ENCODE peak calls at places on chromosome 21, in seven cellular contexts. One of them, this sample, is unnamed.

GRCh38 chr21:41897690-41898089 is 18.5 kb upstream of the PRDM15 start:
- DNase-seq in thyroid gland: no peak
- DNase-seq in lower leg skin: no peak
- DNase-seq in uterus: no peak
- DNase-seq in prostate gland: no peak
- DNase-seq in IMR-90: no peak
- DNase-seq in adrenal gland: no peak
- DNase-seq in this sample: no peak

GRCh38 chr21:42313501-42313969 is 1.7 kb downstream of the TFF3 start:
- DNase-seq in adrenal gland: no peak
- DNase-seq in prostate gland: no peak
- DNase-seq in lower leg skin: no peak
- DNase-seq in IMR-90: no peak
- DNase-seq in thyroid gland: peak
- DNase-seq in uterus: no peak
- DNase-seq in this sample: no peak

GRCh38 chr21:42433946-42434551 is 30.3 kb downstream of the UBASH3A start:
- DNase-seq in adrenal gland: no peak
- DNase-seq in thyroid gland: no peak
- DNase-seq in lower leg skin: no peak
- DNase-seq in IMR-90: no peak
- DNase-seq in uterus: no peak
- DNase-seq in prostate gland: no peak
- DNase-seq in this sample: no peak

GRCh38 chr21:29697555-29698193 is 242.1 kb downstream of the GRIK1 start:
- DNase-seq in adrenal gland: no peak
- DNase-seq in thyroid gland: no peak
- DNase-seq in uterus: no peak
- DNase-seq in lower leg skin: no peak
- DNase-seq in IMR-90: peak
- DNase-seq in prostate gland: no peak
- DNase-seq in this sample: no peak

GRCh38 chr21:22961248-22961647 is 1963.0 kb downstream of the NCAM2 start:
- DNase-seq in adrenal gland: no peak
- DNase-seq in prostate gland: no peak
- DNase-seq in thyroid gland: no peak
- DNase-seq in uterus: no peak
- DNase-seq in IMR-90: no peak
- DNase-seq in lower leg skin: no peak
- DNase-seq in this sample: no peak

GRCh38 chr21:26070822-26071425 is 99.6 kb downstream of the APP start:
- DNase-seq in IMR-90: peak
- DNase-seq in lower leg skin: peak
- DNase-seq in uterus: peak
- DNase-seq in prostate gland: no peak
- DNase-seq in adrenal gland: no peak
- DNase-seq in thyroid gland: peak
- DNase-seq in this sample: no peak

GRCh38 chr21:21750124-21750825 is 752.1 kb downstream of the NCAM2 start:
- DNase-seq in thyroid gland: no peak
- DNase-seq in lower leg skin: no peak
- DNase-seq in prostate gland: no peak
- DNase-seq in uterus: no peak
- DNase-seq in adrenal gland: no peak
- DNase-seq in IMR-90: no peak
- DNase-seq in this sample: no peak

GRCh38 chr21:32494946-32495703 is 82.6 kb downstream of the EVA1C start:
- DNase-seq in uterus: peak
- DNase-seq in prostate gland: peak
- DNase-seq in IMR-90: peak
- DNase-seq in lower leg skin: no peak
- DNase-seq in thyroid gland: no peak
- DNase-seq in adrenal gland: no peak
- DNase-seq in this sample: peak

GRCh38 chr21:41170442-41170841 is 2.5 kb downstream of the BACE2 start:
- DNase-seq in adrenal gland: no peak
- DNase-seq in prostate gland: no peak
- DNase-seq in IMR-90: peak
- DNase-seq in thyroid gland: peak
- DNase-seq in lower leg skin: no peak
- DNase-seq in uterus: peak
- DNase-seq in this sample: peak

GRCh38 chr21:42463861-42464515 is 32.0 kb downstream of the RSPH1 start:
- DNase-seq in IMR-90: peak
- DNase-seq in uterus: no peak
- DNase-seq in lower leg skin: no peak
- DNase-seq in prostate gland: no peak
- DNase-seq in thyroid gland: peak
- DNase-seq in adrenal gland: no peak
- DNase-seq in this sample: no peak

GRCh38 chr21:44089001-44089911 is 17.9 kb upstream of the PWP2 start:
- DNase-seq in uterus: no peak
- DNase-seq in adrenal gland: no peak
- DNase-seq in prostate gland: peak
- DNase-seq in thyroid gland: no peak
- DNase-seq in lower leg skin: no peak
- DNase-seq in IMR-90: no peak
- DNase-seq in this sample: no peak

GRCh38 chr21:44092201-44092600 is 15.0 kb upstream of the PWP2 start:
- DNase-seq in IMR-90: no peak
- DNase-seq in lower leg skin: peak
- DNase-seq in thyroid gland: no peak
- DNase-seq in adrenal gland: no peak
- DNase-seq in prostate gland: peak
- DNase-seq in uterus: no peak
- DNase-seq in this sample: no peak

GRCh38 chr21:44087426-44088400 is 19.5 kb upstream of the PWP2 start:
- DNase-seq in uterus: no peak
- DNase-seq in lower leg skin: no peak
- DNase-seq in adrenal gland: peak
- DNase-seq in thyroid gland: no peak
- DNase-seq in prostate gland: no peak
- DNase-seq in IMR-90: no peak
- DNase-seq in this sample: no peak

GRCh38 chr21:44088401-44088780 is 18.8 kb upstream of the PWP2 start:
- DNase-seq in thyroid gland: no peak
- DNase-seq in prostate gland: no peak
- DNase-seq in IMR-90: no peak
- DNase-seq in lower leg skin: no peak
- DNase-seq in uterus: no peak
- DNase-seq in adrenal gland: no peak
- DNase-seq in this sample: no peak

DNA sequence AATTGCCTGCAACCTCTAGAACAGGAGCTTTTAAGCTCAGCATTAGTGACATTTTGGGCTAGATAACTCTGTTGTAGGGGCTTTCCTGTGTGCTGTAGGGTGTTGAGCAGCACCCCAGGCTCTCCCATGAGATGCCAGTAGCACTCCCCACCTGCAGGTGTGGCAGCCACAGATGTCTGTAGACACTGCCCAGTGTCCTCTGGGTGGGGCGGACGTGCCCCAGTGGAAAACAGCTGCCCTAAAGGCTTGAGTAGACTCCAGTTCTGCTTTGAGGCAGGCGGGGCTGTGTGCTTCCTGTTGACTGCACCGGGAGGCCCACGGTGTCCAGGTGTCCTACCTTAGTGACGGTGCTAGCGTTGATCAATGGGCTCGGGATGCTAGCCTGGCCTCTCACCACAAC is 16.9 kb upstream of the PWP2 start:
- DNase-seq in lower leg skin: peak
- DNase-seq in thyroid gland: no peak
- DNase-seq in prostate gland: peak
- DNase-seq in adrenal gland: no peak
- DNase-seq in IMR-90: no peak
- DNase-seq in uterus: no peak
- DNase-seq in this sample: no peak
- TF ChIP-seq POLR2A in lower leg skin: no peak
- TF ChIP-seq POLR2A in thyroid gland: no peak
- TF ChIP-seq POLR2A in prostate gland: no peak
- TF ChIP-seq POLR2A in adrenal gland: no peak
- TF ChIP-seq POLR2A in IMR-90: no peak
- TF ChIP-seq POLR2A in uterus: no peak
- TF ChIP-seq POLR2A in this sample: no peak

GRCh38 chr21:36640260-36641244 is 58.4 kb upstream of the SIM2 start:
- DNase-seq in lower leg skin: no peak
- DNase-seq in prostate gland: no peak
- DNase-seq in uterus: no peak
- DNase-seq in IMR-90: peak
- DNase-seq in thyroid gland: no peak
- DNase-seq in adrenal gland: no peak
- DNase-seq in this sample: no peak
- TF ChIP-seq POLR2A in lower leg skin: no peak
- TF ChIP-seq POLR2A in prostate gland: no peak
- TF ChIP-seq POLR2A in uterus: no peak
- TF ChIP-seq POLR2A in IMR-90: no peak
- TF ChIP-seq POLR2A in thyroid gland: no peak
- TF ChIP-seq POLR2A in adrenal gland: no peak
- TF ChIP-seq POLR2A in this sample: no peak

GRCh38 chr21:33552093-33552998 is 9.5 kb downstream of the SON start:
- DNase-seq in adrenal gland: no peak
- DNase-seq in uterus: no peak
- DNase-seq in prostate gland: no peak
- DNase-seq in thyroid gland: no peak
- DNase-seq in lower leg skin: no peak
- DNase-seq in IMR-90: peak
- DNase-seq in this sample: no peak
- TF ChIP-seq POLR2A in adrenal gland: no peak
- TF ChIP-seq POLR2A in uterus: no peak
- TF ChIP-seq POLR2A in prostate gland: no peak
- TF ChIP-seq POLR2A in thyroid gland: no peak
- TF ChIP-seq POLR2A in lower leg skin: no peak
- TF ChIP-seq POLR2A in IMR-90: no peak
- TF ChIP-seq POLR2A in this sample: no peak

GRCh38 chr21:36541721-36542139 is 61.8 kb upstream of the CLDN14 start:
- DNase-seq in lower leg skin: no peak
- DNase-seq in adrenal gland: no peak
- DNase-seq in prostate gland: no peak
- DNase-seq in IMR-90: no peak
- DNase-seq in thyroid gland: no peak
- DNase-seq in uterus: no peak
- DNase-seq in this sample: no peak
- TF ChIP-seq POLR2A in lower leg skin: no peak
- TF ChIP-seq POLR2A in adrenal gland: no peak
- TF ChIP-seq POLR2A in prostate gland: no peak
- TF ChIP-seq POLR2A in IMR-90: no peak
- TF ChIP-seq POLR2A in thyroid gland: no peak
- TF ChIP-seq POLR2A in uterus: no peak
- TF ChIP-seq POLR2A in this sample: no peak

DNA sequence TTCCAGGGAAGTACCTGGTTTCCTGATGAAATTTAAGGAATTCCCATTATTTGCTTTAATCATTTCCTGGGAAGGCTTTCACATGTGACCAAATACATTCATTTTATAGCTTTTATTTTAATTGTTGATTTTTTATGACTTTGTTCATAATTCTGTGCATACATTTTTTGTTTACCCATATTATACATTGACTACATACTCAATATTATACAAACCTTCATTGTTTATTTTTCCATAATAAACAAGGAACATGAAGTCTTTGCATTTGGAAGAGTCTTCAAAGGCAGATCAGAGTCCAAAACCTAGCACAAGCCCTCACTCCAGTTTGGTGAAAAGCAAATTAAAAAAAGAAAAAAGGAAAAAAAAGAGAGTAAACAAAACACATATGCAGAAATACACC is 218.3 kb upstream of the NRIP1 start:
- DNase-seq in thyroid gland: no peak
- DNase-seq in lower leg skin: no peak
- DNase-seq in IMR-90: no peak
- DNase-seq in uterus: no peak
- DNase-seq in adrenal gland: no peak
- DNase-seq in prostate gland: no peak
- DNase-seq in this sample: no peak
- TF ChIP-seq POLR2A in thyroid gland: no peak
- TF ChIP-seq POLR2A in lower leg skin: no peak
- TF ChIP-seq POLR2A in IMR-90: no peak
- TF ChIP-seq POLR2A in uterus: no peak
- TF ChIP-seq POLR2A in adrenal gland: no peak
- TF ChIP-seq POLR2A in prostate gland: no peak
- TF ChIP-seq POLR2A in this sample: no peak

GRCh38 chr21:36575306-36575705 is 95.4 kb upstream of the CLDN14 start:
- DNase-seq in IMR-90: no peak
- DNase-seq in prostate gland: no peak
- DNase-seq in adrenal gland: no peak
- DNase-seq in lower leg skin: no peak
- DNase-seq in thyroid gland: no peak
- DNase-seq in uterus: no peak
- DNase-seq in this sample: no peak

GRCh38 chr21:36569511-36569910 is 89.6 kb upstream of the CLDN14 start:
- DNase-seq in adrenal gland: no peak
- DNase-seq in IMR-90: no peak
- DNase-seq in prostate gland: no peak
- DNase-seq in lower leg skin: no peak
- DNase-seq in uterus: no peak
- DNase-seq in thyroid gland: no peak
- DNase-seq in this sample: no peak

GRCh38 chr21:36572091-36572490 is 92.2 kb upstream of the CLDN14 start:
- DNase-seq in uterus: no peak
- DNase-seq in IMR-90: no peak
- DNase-seq in thyroid gland: no peak
- DNase-seq in lower leg skin: no peak
- DNase-seq in adrenal gland: no peak
- DNase-seq in prostate gland: no peak
- DNase-seq in this sample: no peak

GRCh38 chr21:36567216-36567917 is 87.4 kb upstream of the CLDN14 start:
- DNase-seq in uterus: no peak
- DNase-seq in lower leg skin: no peak
- DNase-seq in thyroid gland: no peak
- DNase-seq in adrenal gland: no peak
- DNase-seq in prostate gland: no peak
- DNase-seq in IMR-90: no peak
- DNase-seq in this sample: no peak

DNA sequence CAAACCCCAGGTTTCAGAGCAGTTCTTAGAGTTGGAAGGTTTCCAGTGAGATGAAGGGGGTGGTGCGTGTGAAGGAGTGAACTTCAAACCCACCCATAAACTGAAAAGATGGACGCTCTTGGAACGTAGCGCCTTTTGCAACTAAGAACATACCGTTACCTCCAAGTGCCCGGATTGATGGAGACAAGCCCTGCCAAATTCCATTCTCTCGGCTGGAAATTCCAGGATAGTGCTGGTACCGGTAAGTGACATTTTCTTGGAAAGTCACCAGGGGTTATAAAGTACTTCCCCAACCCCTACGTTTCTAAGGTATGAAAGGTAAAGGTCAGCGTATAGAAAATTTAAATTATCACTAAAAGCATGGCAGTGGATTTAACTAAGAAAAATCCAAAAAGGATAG is 91.6 kb upstream of the CLDN14 start:
- DNase-seq in adrenal gland: no peak
- DNase-seq in thyroid gland: no peak
- DNase-seq in prostate gland: no peak
- DNase-seq in uterus: no peak
- DNase-seq in IMR-90: no peak
- DNase-seq in lower leg skin: no peak
- DNase-seq in this sample: no peak
- TF ChIP-seq POLR2A in adrenal gland: no peak
- TF ChIP-seq POLR2A in thyroid gland: no peak
- TF ChIP-seq POLR2A in prostate gland: no peak
- TF ChIP-seq POLR2A in uterus: no peak
- TF ChIP-seq POLR2A in IMR-90: no peak
- TF ChIP-seq POLR2A in lower leg skin: no peak
- TF ChIP-seq POLR2A in this sample: no peak

This sample was measured in H54.